ENCODE peak calls at places on chromosomes 12 and 14, in ten cellular contexts. J is choroid plexus epithelial cell; V is AG10803; G is AG08396; W is iPS-NIHi11; Y is SW 1271; A is stimulated activated CD4-positive, alpha-beta T cell treated with anti-CD3 and anti-CD28 coated beads, Interleukin-1b, Interleukin-23, amount 100 ng/mL, for 24 hours; M is H7; R is activated T-helper 1 cell treated with anti-CD3 and anti-CD28 coated beads, Interleukin-12 subunit alpha, Interleukin-12 subunit beta, Interleukin-2, Interleukin-4 antibody, amounts not matched to agents 30 ng/mL and 10 ng/mL and 1 ng/mL, durations not matched to agents 14 hours and 24 hours and 36 hours; E is hypothalamus. D is an unnamed sample.
A peak's percentile ranks its signal among the peaks of the same experiment; 100 is the strongest.

GRCh38 chr14:44960146-44960545 is 1.6 kb downstream of the KLHL28 start:
- DNase-seq in J (no peak), V (peak; percentile 24), G (no peak), W (no peak), Y (no peak), A (no peak), M (no peak), R (no peak), E (no peak), D (no peak)

GRCh38 chr14:75985618-75986438 is at the start of gene IFT43:
- DNase-seq in J (peak; percentile 77), V (peak; percentile 73), G (peak; percentile 88), W (peak; percentile 84), Y (peak; percentile 43), A (peak; percentile 95), M (peak; percentile 90), R (peak; percentile 85), E (peak; percentile 71), D (peak; percentile 81)

GRCh38 chr14:58078471-58078870 is 73.5 kb downstream of the ARMH4 start:
- DNase-seq in J (peak; percentile 10), V (peak; percentile 73), G (no peak), W (no peak), Y (no peak), A (no peak), M (no peak), R (no peak), E (no peak), D (no peak)

GRCh38 chr14:80621701-80622100 is 319.8 kb downstream of the CEP128 start:
- DNase-seq in J (peak; percentile 88), V (peak; percentile 74), G (peak; percentile 16), W (no peak), Y (no peak), A (no peak), M (no peak), R (no peak), E (no peak), D (no peak)

GRCh38 chr12:65876898-65877721 is 52.8 kb downstream of the HMGA2 start:
- DNase-seq in J (peak; percentile 81), V (no peak), G (no peak), W (peak; percentile 55), Y (no peak), A (no peak), M (no peak), R (no peak), E (no peak), D (no peak)

GRCh38 chr12:128817115-128818015 is 6.4 kb downstream of the SLC15A4 start:
- DNase-seq in J (peak; percentile 80), V (peak; percentile 79), G (peak; percentile 73), W (no peak), Y (no peak), A (no peak), M (no peak), R (no peak), E (no peak), D (peak; percentile 66)

GRCh38 chr12:111274820-111275219 is 94.1 kb downstream of the PHETA1 start:
- DNase-seq in J (peak; percentile 20), V (no peak), G (peak; percentile 43), W (peak; percentile 67), Y (no peak), A (no peak), M (peak; percentile 82), R (no peak), E (no peak), D (no peak)

GRCh38 chr12:25384954-25385216 is 134.2 kb upstream of the KRAS start:
- DNase-seq in J (no peak), V (no peak), G (no peak), W (no peak), Y (no peak), A (no peak), M (no peak), R (no peak), E (no peak), D (no peak)

GRCh38 chr12:101696477-101697196 is 803 bp upstream of the CHPT1 start:
- DNase-seq in J (peak; percentile 26), V (peak; percentile 36), G (peak; percentile 22), W (no peak), Y (no peak), A (no peak), M (peak; percentile 30), R (no peak), E (no peak), D (no peak)

GRCh38 chr12:63083046-63083445 is 68.0 kb downstream of the AVPR1A start:
- DNase-seq in J (no peak), V (no peak), G (no peak), W (no peak), Y (no peak), A (no peak), M (no peak), R (no peak), E (no peak), D (no peak)

GRCh38 chr12:88052686-88053085 is 23.5 kb upstream of the C12orf50 start:
- DNase-seq in J (peak; percentile 78), V (peak; percentile 42), G (peak; percentile 15), W (peak; percentile 29), Y (no peak), A (no peak), M (no peak), R (no peak), E (no peak), D (peak; percentile 51)

GRCh38 chr14:93804654-93805053 is 16.4 kb upstream of the PRIMA1 start:
- DNase-seq in J (no peak), V (no peak), G (no peak), W (peak; percentile 70), Y (no peak), A (no peak), M (peak; percentile 88), R (no peak), E (no peak), D (no peak)

GRCh38 chr14:95515080-95515489 is 1.4 kb downstream of the SYNE3 start:
- DNase-seq in J (no peak), V (peak; percentile 72), G (peak; percentile 56), W (peak; percentile 81), Y (no peak), A (no peak), M (peak; percentile 78), R (no peak), E (no peak), D (no peak)

GRCh38 chr14:64755661-64756265 is 51.5 kb downstream of the PLEKHG3 start:
- DNase-seq in J (no peak), V (peak; percentile 59), G (no peak), W (no peak), Y (no peak), A (no peak), M (no peak), R (peak; percentile 17), E (no peak), D (peak; percentile 12)

GRCh38 chr12:53051058-53051880 is 1.4 kb downstream of the TNS2 start:
- DNase-seq in J (peak; percentile 92), V (peak; percentile 74), G (peak; percentile 68), W (no peak), Y (no peak), A (no peak), M (peak; percentile 26), R (no peak), E (peak; percentile 72), D (peak; percentile 63)

GRCh38 chr12:40375076-40375475 is 150.3 kb downstream of the LRRK2 start:
- DNase-seq in J (peak; percentile 14), V (peak; percentile 2), G (no peak), W (no peak), Y (no peak), A (no peak), M (no peak), R (no peak), E (no peak), D (no peak)

GRCh38 chr12:1830981-1831930 is 10.9 kb downstream of the LRTM2 start:
- DNase-seq in J (peak; percentile 72), V (peak; percentile 40), G (peak; percentile 87), W (peak; percentile 98), Y (no peak), A (no peak), M (peak; percentile 96), R (no peak), E (no peak), D (peak; percentile 35)

GRCh38 chr14:99274346-99275221 is 2.6 kb upstream of the BCL11B start:
- DNase-seq in J (peak; percentile 47), V (peak; percentile 89), G (peak; percentile 82), W (peak; percentile 87), Y (peak; percentile 60), A (no peak), M (peak; percentile 94), R (no peak), E (no peak), D (peak; percentile 12)

GRCh38 chr14:21073921-21074320 is 3.8 kb downstream of the ARHGEF40 start:
- DNase-seq in J (no peak), V (no peak), G (no peak), W (no peak), Y (no peak), A (no peak), M (no peak), R (no peak), E (no peak), D (no peak)

GRCh38 chr12:29073631-29074239 is 75.3 kb upstream of the FAR2 start:
- DNase-seq in J (peak; percentile 81), V (peak; percentile 48), G (peak; percentile 30), W (peak; percentile 45), Y (no peak), A (no peak), M (no peak), R (no peak), E (no peak), D (peak; percentile 55)

GRCh38 chr14:100076630-100077029 is 11.4 kb downstream of the EVL start:
- DNase-seq in J (peak; percentile 69), V (peak; percentile 86), G (peak; percentile 29), W (no peak), Y (no peak), A (no peak), M (no peak), R (no peak), E (no peak), D (peak; percentile 43)

GRCh38 chr14:77066555-77067172 is 31.4 kb upstream of the CIPC start:
- DNase-seq in J (no peak), V (no peak), G (no peak), W (no peak), Y (no peak), A (no peak), M (no peak), R (no peak), E (no peak), D (no peak)

GRCh38 chr12:124531281-124531745 is 36.1 kb downstream of the NCOR2 start:
- DNase-seq in J (no peak), V (no peak), G (no peak), W (no peak), Y (no peak), A (no peak), M (peak; percentile 80), R (no peak), E (no peak), D (no peak)

GRCh38 chr14:92437309-92437708 is 76.3 kb upstream of the RIN3 start:
- DNase-seq in J (no peak), V (no peak), G (no peak), W (no peak), Y (no peak), A (no peak), M (no peak), R (no peak), E (no peak), D (no peak)

GRCh38 chr14:83568141-83568540 is 1961.8 kb upstream of the FLRT2 start:
- DNase-seq in J (peak; percentile 67), V (no peak), G (no peak), W (no peak), Y (no peak), A (no peak), M (no peak), R (no peak), E (no peak), D (no peak)

GRCh38 chr14:67359319-67359774 is 257 bp downstream of the ATP6V1D start:
- DNase-seq in J (peak; percentile 57), V (peak; percentile 64), G (peak; percentile 51), W (peak; percentile 20), Y (no peak), A (no peak), M (no peak), R (peak; percentile 1), E (peak; percentile 39), D (peak; percentile 45)

GRCh38 chr12:51971679-51972423 is 20.4 kb downstream of the ACVR1B start:
- DNase-seq in J (peak; percentile 52), V (peak; percentile 39), G (no peak), W (no peak), Y (no peak), A (no peak), M (no peak), R (no peak), E (no peak), D (no peak)

GRCh38 chr14:99677231-99677891 is 6.7 kb upstream of the CYP46A1 start:
- DNase-seq in J (no peak), V (peak; percentile 13), G (peak; percentile 45), W (no peak), Y (no peak), A (no peak), M (no peak), R (no peak), E (no peak), D (no peak)